ENCODE peak calls at places on chromosomes 4 and X, in six cellular contexts. One of them, this sample, is unnamed.

GRCh38 chr4:13988347-13989265 is 361.1 kb upstream of the BOD1L1 start:
- DNase-seq in neural crest cell: no peak
- DNase-seq in Karpas-422: no peak
- DNase-seq in activated T-cell treated with anti-CD3 and anti-CD28 coated beads, Interleukin-2, amount 50 U/mL, for 72 hours: no peak
- DNase-seq in epithelial cell of esophagus: peak; percentile 93
- DNase-seq in NB4: no peak
- DNase-seq in this sample: no peak

GRCh38 chrX:96982159-96982558 is 98.5 kb downstream of the RPA4 start:
- DNase-seq in neural crest cell: no peak
- DNase-seq in Karpas-422: no peak
- DNase-seq in activated T-cell treated with anti-CD3 and anti-CD28 coated beads, Interleukin-2, amount 50 U/mL, for 72 hours: no peak
- DNase-seq in epithelial cell of esophagus: no peak
- DNase-seq in NB4: no peak
- DNase-seq in this sample: no peak

GRCh38 chr4:4428966-4429875 is 42.3 kb downstream of the NSG1 start:
- DNase-seq in neural crest cell: no peak
- DNase-seq in Karpas-422: no peak
- DNase-seq in activated T-cell treated with anti-CD3 and anti-CD28 coated beads, Interleukin-2, amount 50 U/mL, for 72 hours: no peak
- DNase-seq in epithelial cell of esophagus: no peak
- DNase-seq in NB4: no peak
- DNase-seq in this sample: no peak

GRCh38 chrX:46713672-46714487 is 45.0 kb downstream of the SLC9A7 start:
- DNase-seq in neural crest cell: no peak
- DNase-seq in Karpas-422: no peak
- DNase-seq in activated T-cell treated with anti-CD3 and anti-CD28 coated beads, Interleukin-2, amount 50 U/mL, for 72 hours: no peak
- DNase-seq in epithelial cell of esophagus: no peak
- DNase-seq in NB4: no peak
- DNase-seq in this sample: no peak

GRCh38 chr4:10312568-10312967 is 144.7 kb downstream of the ZNF518B start:
- DNase-seq in neural crest cell: no peak
- DNase-seq in Karpas-422: no peak
- DNase-seq in activated T-cell treated with anti-CD3 and anti-CD28 coated beads, Interleukin-2, amount 50 U/mL, for 72 hours: no peak
- DNase-seq in epithelial cell of esophagus: peak; percentile 55
- DNase-seq in NB4: no peak
- DNase-seq in this sample: no peak

GRCh38 chrX:69229436-69229835 is 64.2 kb upstream of the PJA1 start:
- DNase-seq in neural crest cell: no peak
- DNase-seq in Karpas-422: no peak
- DNase-seq in activated T-cell treated with anti-CD3 and anti-CD28 coated beads, Interleukin-2, amount 50 U/mL, for 72 hours: no peak
- DNase-seq in epithelial cell of esophagus: peak; percentile 78
- DNase-seq in NB4: no peak
- DNase-seq in this sample: no peak

GRCh38 chr4:143026459-143027170 is 158.1 kb upstream of the USP38 start:
- DNase-seq in neural crest cell: no peak
- DNase-seq in Karpas-422: no peak
- DNase-seq in activated T-cell treated with anti-CD3 and anti-CD28 coated beads, Interleukin-2, amount 50 U/mL, for 72 hours: no peak
- DNase-seq in epithelial cell of esophagus: no peak
- DNase-seq in NB4: no peak
- DNase-seq in this sample: no peak

GRCh38 chr4:47690611-47691010 is 147.3 kb downstream of the CORIN start:
- DNase-seq in neural crest cell: no peak
- DNase-seq in Karpas-422: no peak
- DNase-seq in activated T-cell treated with anti-CD3 and anti-CD28 coated beads, Interleukin-2, amount 50 U/mL, for 72 hours: no peak
- DNase-seq in epithelial cell of esophagus: no peak
- DNase-seq in NB4: peak; percentile 9
- DNase-seq in this sample: no peak

GRCh38 chrX:132602701-132603100 is 113.9 kb upstream of the MBNL3 start:
- DNase-seq in neural crest cell: no peak
- DNase-seq in Karpas-422: no peak
- DNase-seq in activated T-cell treated with anti-CD3 and anti-CD28 coated beads, Interleukin-2, amount 50 U/mL, for 72 hours: no peak
- DNase-seq in epithelial cell of esophagus: no peak
- DNase-seq in NB4: no peak
- DNase-seq in this sample: no peak

GRCh38 chrX:912677-913076 is 282.1 kb downstream of the SHOX start:
- DNase-seq in neural crest cell: no peak
- DNase-seq in Karpas-422: no peak
- DNase-seq in activated T-cell treated with anti-CD3 and anti-CD28 coated beads, Interleukin-2, amount 50 U/mL, for 72 hours: no peak
- DNase-seq in epithelial cell of esophagus: no peak
- DNase-seq in NB4: no peak
- DNase-seq in this sample: no peak

GRCh38 chrX:78383594-78383993 is 56.2 kb upstream of the CYSLTR1 start:
- DNase-seq in neural crest cell: no peak
- DNase-seq in Karpas-422: no peak
- DNase-seq in activated T-cell treated with anti-CD3 and anti-CD28 coated beads, Interleukin-2, amount 50 U/mL, for 72 hours: no peak
- DNase-seq in epithelial cell of esophagus: no peak
- DNase-seq in NB4: no peak
- DNase-seq in this sample: no peak

GRCh38 chr4:73021634-73022033 is 47.9 kb downstream of the COX18 start:
- DNase-seq in neural crest cell: no peak
- DNase-seq in Karpas-422: peak; percentile 81
- DNase-seq in activated T-cell treated with anti-CD3 and anti-CD28 coated beads, Interleukin-2, amount 50 U/mL, for 72 hours: peak; percentile 8
- DNase-seq in epithelial cell of esophagus: peak; percentile 73
- DNase-seq in NB4: peak; percentile 46
- DNase-seq in this sample: no peak

GRCh38 chr4:73451404-73451803 is 15.4 kb downstream of the AFP start:
- DNase-seq in neural crest cell: no peak
- DNase-seq in Karpas-422: no peak
- DNase-seq in activated T-cell treated with anti-CD3 and anti-CD28 coated beads, Interleukin-2, amount 50 U/mL, for 72 hours: no peak
- DNase-seq in epithelial cell of esophagus: no peak
- DNase-seq in NB4: no peak
- DNase-seq in this sample: no peak

GRCh38 chr4:3426465-3427133 is 15.2 kb upstream of the HGFAC start:
- DNase-seq in neural crest cell: no peak
- DNase-seq in Karpas-422: no peak
- DNase-seq in activated T-cell treated with anti-CD3 and anti-CD28 coated beads, Interleukin-2, amount 50 U/mL, for 72 hours: no peak
- DNase-seq in epithelial cell of esophagus: no peak
- DNase-seq in NB4: no peak
- DNase-seq in this sample: no peak

GRCh38 chr4:98448923-98449322 is 187.7 kb downstream of the RAP1GDS1 start:
- DNase-seq in neural crest cell: no peak
- DNase-seq in Karpas-422: no peak
- DNase-seq in activated T-cell treated with anti-CD3 and anti-CD28 coated beads, Interleukin-2, amount 50 U/mL, for 72 hours: no peak
- DNase-seq in epithelial cell of esophagus: peak; percentile 48
- DNase-seq in NB4: peak; percentile 18
- DNase-seq in this sample: no peak

GRCh38 chrX:74259879-74260491 is 44.0 kb upstream of the ZCCHC13 start:
- DNase-seq in neural crest cell: no peak
- DNase-seq in Karpas-422: no peak
- DNase-seq in activated T-cell treated with anti-CD3 and anti-CD28 coated beads, Interleukin-2, amount 50 U/mL, for 72 hours: no peak
- DNase-seq in epithelial cell of esophagus: no peak
- DNase-seq in NB4: no peak
- DNase-seq in this sample: no peak

GRCh38 chrX:101415180-101416130 is 7.4 kb downstream of the HNRNPH2 start:
- DNase-seq in neural crest cell: peak; percentile 23
- DNase-seq in Karpas-422: peak; percentile 89
- DNase-seq in activated T-cell treated with anti-CD3 and anti-CD28 coated beads, Interleukin-2, amount 50 U/mL, for 72 hours: peak; percentile 38
- DNase-seq in epithelial cell of esophagus: peak; percentile 73
- DNase-seq in NB4: peak; percentile 77
- DNase-seq in this sample: peak; percentile 8

GRCh38 chr4:102449751-102450352 is 51.3 kb upstream of the NFKB1 start:
- DNase-seq in neural crest cell: peak; percentile 20
- DNase-seq in Karpas-422: peak; percentile 81
- DNase-seq in activated T-cell treated with anti-CD3 and anti-CD28 coated beads, Interleukin-2, amount 50 U/mL, for 72 hours: peak; percentile 52
- DNase-seq in epithelial cell of esophagus: peak; percentile 79
- DNase-seq in NB4: peak; percentile 67
- DNase-seq in this sample: no peak

GRCh38 chr4:186118582-186118981 is 14.1 kb downstream of the FAM149A start:
- DNase-seq in neural crest cell: no peak
- DNase-seq in Karpas-422: no peak
- DNase-seq in activated T-cell treated with anti-CD3 and anti-CD28 coated beads, Interleukin-2, amount 50 U/mL, for 72 hours: no peak
- DNase-seq in epithelial cell of esophagus: no peak
- DNase-seq in NB4: no peak
- DNase-seq in this sample: no peak

GRCh38 chrX:132662844-132663243 is 174.0 kb upstream of the MBNL3 start:
- DNase-seq in neural crest cell: no peak
- DNase-seq in Karpas-422: no peak
- DNase-seq in activated T-cell treated with anti-CD3 and anti-CD28 coated beads, Interleukin-2, amount 50 U/mL, for 72 hours: no peak
- DNase-seq in epithelial cell of esophagus: no peak
- DNase-seq in NB4: no peak
- DNase-seq in this sample: no peak

GRCh38 chrX:31497086-31497485 is 425.2 kb upstream of the FTHL17 start:
- DNase-seq in neural crest cell: no peak
- DNase-seq in Karpas-422: no peak
- DNase-seq in activated T-cell treated with anti-CD3 and anti-CD28 coated beads, Interleukin-2, amount 50 U/mL, for 72 hours: no peak
- DNase-seq in epithelial cell of esophagus: peak; percentile 13
- DNase-seq in NB4: no peak
- DNase-seq in this sample: no peak

GRCh38 chr4:24477919-24478318 is 106.4 kb downstream of the DHX15 start:
- DNase-seq in neural crest cell: no peak
- DNase-seq in Karpas-422: no peak
- DNase-seq in activated T-cell treated with anti-CD3 and anti-CD28 coated beads, Interleukin-2, amount 50 U/mL, for 72 hours: no peak
- DNase-seq in epithelial cell of esophagus: no peak
- DNase-seq in NB4: no peak
- DNase-seq in this sample: no peak

GRCh38 chrX:96566856-96567255 is 117.8 kb upstream of the DIAPH2 start:
- DNase-seq in neural crest cell: no peak
- DNase-seq in Karpas-422: no peak
- DNase-seq in activated T-cell treated with anti-CD3 and anti-CD28 coated beads, Interleukin-2, amount 50 U/mL, for 72 hours: no peak
- DNase-seq in epithelial cell of esophagus: no peak
- DNase-seq in NB4: no peak
- DNase-seq in this sample: no peak

GRCh38 chr4:119212964-119213606 is 572 bp downstream of the USP53 start:
- DNase-seq in neural crest cell: peak; percentile 76
- DNase-seq in Karpas-422: peak; percentile 64
- DNase-seq in activated T-cell treated with anti-CD3 and anti-CD28 coated beads, Interleukin-2, amount 50 U/mL, for 72 hours: peak; percentile 77
- DNase-seq in epithelial cell of esophagus: peak; percentile 92
- DNase-seq in NB4: peak; percentile 95
- DNase-seq in this sample: no peak

GRCh38 chrX:14927391-14927790 is 54.2 kb downstream of the MOSPD2 start:
- DNase-seq in neural crest cell: no peak
- DNase-seq in Karpas-422: no peak
- DNase-seq in activated T-cell treated with anti-CD3 and anti-CD28 coated beads, Interleukin-2, amount 50 U/mL, for 72 hours: no peak
- DNase-seq in epithelial cell of esophagus: no peak
- DNase-seq in NB4: no peak
- DNase-seq in this sample: no peak

GRCh38 chr4:73343432-73343831 is 60.7 kb upstream of the ALB start:
- DNase-seq in neural crest cell: no peak
- DNase-seq in Karpas-422: no peak
- DNase-seq in activated T-cell treated with anti-CD3 and anti-CD28 coated beads, Interleukin-2, amount 50 U/mL, for 72 hours: no peak
- DNase-seq in epithelial cell of esophagus: no peak
- DNase-seq in NB4: no peak
- DNase-seq in this sample: no peak

GRCh38 chr4:155542415-155542814 is 124.2 kb upstream of the GUCY1A1 start:
- DNase-seq in neural crest cell: no peak
- DNase-seq in Karpas-422: peak; percentile 62
- DNase-seq in activated T-cell treated with anti-CD3 and anti-CD28 coated beads, Interleukin-2, amount 50 U/mL, for 72 hours: no peak
- DNase-seq in epithelial cell of esophagus: no peak
- DNase-seq in NB4: no peak
- DNase-seq in this sample: no peak